ENCODE peak calls at places on chromosome 7, in seven cellular contexts. E, V, Z, W, Y, X and P are unnamed samples. For H3K4me1, the result is how much of the 10 kb centered on the place peaks cover.

GRCh38 chr7:8295638-8296361 is 33.8 kb upstream of the ICA1 start:
- DNase-seq in X (peak), Y (peak), V (peak), E (peak), W (no peak), Z (peak), P (peak)

GRCh38 chr7:102024005-102024768 is 206.8 kb downstream of the CUX1 start:
- DNase-seq in E (no peak), Y (no peak), X (no peak), W (peak), Z (peak), V (no peak), P (no peak)

GRCh38 chr7:95811846-95812445 is 39.6 kb downstream of the DYNC1I1 start:
- DNase-seq in Y (no peak), V (no peak), E (no peak), W (no peak), Z (no peak), X (no peak), P (no peak)

GRCh38 chr7:70131807-70132565 is 533.7 kb downstream of the AUTS2 start:
- DNase-seq in Y (no peak), Z (no peak), E (no peak), V (no peak), X (no peak), W (no peak), P (no peak)

GRCh38 chr7:65972976-65973375 is 9.0 kb downstream of the GUSB start:
- DNase-seq in X (no peak), Z (no peak), V (no peak), E (no peak), W (no peak), Y (no peak), P (no peak)

GRCh38 chr7:123649956-123650355 is 5.7 kb upstream of the LMOD2 start:
- DNase-seq in X (peak), E (no peak), Y (no peak), V (peak), Z (no peak), W (no peak), P (no peak)

GRCh38 chr7:108592633-108593277 is 23.1 kb downstream of the DNAJB9 start:
- DNase-seq in W (no peak), E (no peak), V (no peak), Y (peak), X (peak), Z (no peak), P (peak)

GRCh38 chr7:98902523-98902922 is 24.2 kb downstream of the TRRAP start:
- DNase-seq in E (no peak), Y (no peak), X (no peak), W (no peak), V (no peak), Z (no peak), P (no peak)

GRCh38 chr7:111083423-111083822 is 7.5 kb upstream of the LRRN3 start:
- DNase-seq in V (peak), E (no peak), Z (no peak), W (no peak), X (peak), Y (no peak), P (no peak)

GRCh38 chr7:147432068-147432467 is 1158.5 kb upstream of the C7orf33 start:
- DNase-seq in E (no peak), W (no peak), Y (no peak), X (peak), V (no peak), Z (peak), P (no peak)

GRCh38 chr7:150740053-150740452 is 2.8 kb downstream of the GIMAP5 start:
- DNase-seq in W (no peak), Y (no peak), Z (no peak), V (no peak), X (no peak), E (no peak), P (no peak)
- H3K4me1 ChIP-seq in W (under half), Y (under half), Z (under half), V (under half), X (under half), E (under half), P (under half)

GRCh38 chr7:117216010-117216409 is 106.8 kb downstream of the WNT2 start:
- DNase-seq in Z (no peak), V (no peak), Y (no peak), X (no peak), E (no peak), W (no peak), P (no peak)
- H3K4me3 ChIP-seq in Z (no peak), V (no peak), Y (no peak), X (no peak), E (no peak), W (no peak), P (no peak)

DNA sequence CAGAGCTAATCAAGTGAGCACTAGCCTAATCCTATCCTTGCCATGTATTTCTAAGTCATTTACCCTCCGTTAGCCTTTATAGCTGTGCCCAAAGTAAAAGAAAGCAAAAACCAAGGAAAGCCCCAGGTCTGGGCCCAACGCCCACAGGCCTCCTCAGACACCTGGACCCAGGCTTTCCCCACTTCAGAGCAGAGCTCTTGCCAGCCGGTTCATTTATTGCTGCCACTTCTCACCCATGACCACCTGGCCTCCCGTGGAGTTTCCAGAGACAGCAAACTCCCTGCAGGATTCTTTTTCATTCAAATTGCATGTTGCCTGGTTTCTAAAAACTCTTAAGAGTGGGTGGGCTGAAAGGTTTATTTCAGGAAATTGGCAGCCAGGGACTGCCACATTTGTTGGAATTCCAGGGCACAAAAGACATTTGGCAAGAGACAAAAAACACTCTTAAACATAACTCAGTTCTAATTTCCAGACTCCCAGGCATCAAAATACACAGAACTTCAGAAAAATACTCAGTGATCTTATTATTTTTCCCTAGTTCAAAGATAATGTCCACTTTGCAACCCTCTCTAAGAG is 4.7 kb downstream of the VOPP1 start:
- DNase-seq in Z (no peak), V (no peak), X (no peak), W (no peak), Y (no peak), E (no peak), P (no peak)
- H3K4me1 ChIP-seq in Z (under half), V (under half), X (under half), W (under half), Y (under half), E (under half), P (under half)

GRCh38 chr7:140641532-140642191 is 1.0 kb upstream of the DENND2A start:
- DNase-seq in Z (peak), Y (no peak), E (no peak), V (no peak), X (no peak), W (no peak), P (no peak)
- H3K4me3 ChIP-seq in Z (no peak), Y (no peak), E (no peak), V (no peak), X (no peak), W (peak), P (peak)

GRCh38 chr7:50363327-50364060 is 59.0 kb downstream of the IKZF1 start:
- DNase-seq in E (no peak), Z (no peak), Y (no peak), W (no peak), V (no peak), X (no peak), P (no peak)
- H3K4me1 ChIP-seq in E (under half), Z (under half), Y (under half), W (under half), V (under half), X (under half), P (under half)

DNA sequence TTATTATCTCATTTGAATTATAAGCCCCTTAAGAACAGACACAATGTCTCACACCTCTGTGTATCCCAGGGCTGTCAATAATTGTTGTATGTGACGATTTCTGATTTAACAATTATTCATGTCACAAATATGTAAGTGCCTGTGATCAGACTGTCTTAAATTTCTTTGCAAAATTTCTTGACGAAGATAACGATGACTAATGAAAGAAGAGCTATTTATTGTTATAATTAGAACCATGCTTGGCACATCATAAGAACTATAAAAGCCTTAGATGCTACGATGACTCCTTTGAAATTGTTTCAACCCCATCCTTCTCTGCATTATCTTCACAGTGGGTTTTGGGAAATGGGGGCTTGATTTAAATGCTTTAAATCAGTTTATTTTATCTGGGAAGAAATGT is 209.7 kb upstream of the YAE1 start:
- DNase-seq in E (no peak), Z (no peak), X (no peak), Y (no peak), V (no peak), W (no peak), P (no peak)
- H3K4me3 ChIP-seq in E (no peak), Z (no peak), X (no peak), Y (no peak), V (no peak), W (no peak), P (no peak)

GRCh38 chr7:5633161-5634106 is 148.0 kb downstream of the RNF216 start:
- DNase-seq in Y (no peak), E (no peak), V (no peak), X (no peak), W (no peak), Z (peak), P (no peak)

GRCh38 chr7:5631185-5631584 is 150.3 kb downstream of the RNF216 start:
- DNase-seq in E (no peak), V (no peak), W (no peak), X (no peak), Z (no peak), Y (no peak), P (no peak)

GRCh38 chr7:5629941-5630340 is 151.5 kb downstream of the RNF216 start:
- DNase-seq in E (no peak), V (peak), Z (peak), X (peak), Y (no peak), W (no peak), P (no peak)

GRCh38 chr7:5630670-5631069 is 150.8 kb downstream of the RNF216 start:
- DNase-seq in W (no peak), V (no peak), E (no peak), Z (no peak), X (no peak), Y (no peak), P (no peak)

GRCh38 chr7:5631752-5632151 is 149.7 kb downstream of the RNF216 start:
- DNase-seq in W (no peak), V (no peak), E (no peak), Z (no peak), Y (no peak), X (no peak), P (no peak)
- H3K4me1 ChIP-seq in W (under half), V (under half), E (under half), Z (under half), Y (under half), X (under half), P (under half)

DNA sequence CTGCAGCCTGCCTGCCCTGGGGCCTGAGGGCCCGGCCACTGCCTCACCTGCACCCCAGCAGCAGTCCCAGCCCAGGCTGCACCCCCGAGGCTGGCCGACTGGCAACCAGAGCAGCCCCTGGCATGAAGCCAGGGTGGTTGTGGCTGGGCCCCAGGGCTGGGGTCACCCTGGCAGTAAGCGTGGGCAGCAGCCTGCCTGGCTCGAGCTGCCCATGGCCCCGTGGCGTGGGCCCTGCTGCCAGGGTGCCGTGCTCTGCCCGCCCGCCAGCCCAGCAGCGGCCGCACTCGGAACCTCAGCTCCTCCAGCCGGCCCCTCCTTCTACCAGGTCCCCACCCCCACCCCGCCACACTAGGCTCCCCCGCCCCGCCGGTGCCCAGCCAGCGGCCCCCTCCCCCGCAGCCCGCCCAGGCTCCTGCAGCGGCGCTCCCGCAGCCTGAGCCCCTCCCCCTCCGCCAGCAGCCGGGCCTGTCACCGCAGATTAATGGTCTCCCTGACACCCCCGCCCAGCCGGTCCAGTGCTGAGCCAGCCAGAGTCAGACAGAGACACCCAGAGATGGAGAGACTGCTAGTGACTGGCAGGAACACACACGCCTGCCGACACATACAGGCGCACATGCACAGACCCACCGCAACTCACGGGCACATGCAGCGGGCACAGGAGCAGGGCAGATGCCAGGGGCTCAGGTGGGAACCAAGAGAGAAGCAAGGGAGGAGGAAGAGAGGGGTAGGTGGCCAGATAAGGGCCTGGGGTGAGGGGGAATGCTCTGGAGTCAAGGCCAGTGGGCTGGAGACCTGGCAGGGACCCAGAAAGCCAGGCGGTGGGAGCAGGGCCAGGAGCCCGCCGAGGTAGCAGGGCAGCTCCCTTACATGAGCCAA is 22.4 kb downstream of the KCNH2 start:
- DNase-seq in X (no peak), W (peak), Z (peak), Y (no peak), E (no peak), V (no peak), P (no peak)
- H3K4me3 ChIP-seq in X (no peak), W (no peak), Z (no peak), Y (no peak), E (peak), V (no peak), P (no peak)